ENCODE peak calls at places on chromosome 21, in nine cellular contexts. L, J, X, T, O, N, R, G and C are unnamed samples.

GRCh38 chr21:29342394-29342957 is 43.8 kb downstream of the BACH1 start:
- DNase-seq in L (no peak), J (peak; percentile 38), X (peak; percentile 96), T (peak; percentile 26), O (peak; percentile 98), N (peak; percentile 61), R (no peak), G (no peak), C (no peak)

GRCh38 chr21:46393941-46394818 is 64.5 kb upstream of the DIP2A start:
- DNase-seq in L (no peak), J (no peak), X (no peak), T (no peak), O (peak; percentile 70), N (no peak), R (no peak), G (no peak), C (no peak)

GRCh38 chr21:36747114-36747814 is 48.3 kb downstream of the SIM2 start:
- DNase-seq in L (no peak), J (no peak), X (no peak), T (no peak), O (no peak), N (peak; percentile 27), R (no peak), G (no peak), C (no peak)

GRCh38 chr21:36708512-36709029 is 9.7 kb downstream of the SIM2 start:
- DNase-seq in L (no peak), J (no peak), X (no peak), T (no peak), O (no peak), N (no peak), R (peak; percentile 5), G (no peak), C (no peak)

GRCh38 chr21:43881283-43881682 is 16.3 kb downstream of the AGPAT3 start:
- DNase-seq in L (no peak), J (no peak), X (no peak), T (no peak), O (no peak), N (no peak), R (no peak), G (no peak), C (no peak)

GRCh38 chr21:21682172-21682571 is 684.0 kb downstream of the NCAM2 start:
- DNase-seq in L (no peak), J (no peak), X (no peak), T (no peak), O (peak; percentile 69), N (no peak), R (no peak), G (no peak), C (no peak)

GRCh38 chr21:46459356-46460112 is 843 bp downstream of the DIP2A start:
- DNase-seq in L (no peak), J (no peak), X (no peak), T (no peak), O (peak; percentile 33), N (peak; percentile 32), R (no peak), G (peak; percentile 4), C (peak; percentile 57)

GRCh38 chr21:43778469-43779335 is 2.6 kb upstream of the CSTB start:
- DNase-seq in L (no peak), J (no peak), X (no peak), T (no peak), O (peak; percentile 53), N (peak; percentile 31), R (no peak), G (no peak), C (peak; percentile 72)

GRCh38 chr21:25350056-25350455 is 257.2 kb downstream of the MRPL39 start:
- DNase-seq in L (no peak), J (no peak), X (peak; percentile 26), T (no peak), O (peak; percentile 61), N (no peak), R (no peak), G (no peak), C (peak; percentile 78)

GRCh38 chr21:34528131-34528561 is 16.1 kb upstream of the KCNE1 start:
- DNase-seq in L (no peak), J (no peak), X (no peak), T (no peak), O (peak; percentile 20), N (peak; percentile 25), R (no peak), G (peak; percentile 5), C (no peak)

GRCh38 chr21:19557046-19557445 is 1153.5 kb upstream of the TMPRSS15 start:
- DNase-seq in L (no peak), J (no peak), X (no peak), T (no peak), O (no peak), N (no peak), R (no peak), G (no peak), C (no peak)

GRCh38 chr21:45352621-45353125 is 52.3 kb upstream of the COL18A1 start:
- DNase-seq in L (no peak), J (no peak), X (no peak), T (no peak), O (no peak), N (no peak), R (no peak), G (no peak), C (no peak)

GRCh38 chr21:37146320-37147225 is 73.5 kb downstream of the TTC3 start:
- DNase-seq in L (no peak), J (no peak), X (no peak), T (no peak), O (no peak), N (no peak), R (no peak), G (no peak), C (no peak)

GRCh38 chr21:44054710-44055109 is 42.6 kb downstream of the TRAPPC10 start:
- DNase-seq in L (no peak), J (no peak), X (no peak), T (no peak), O (peak; percentile 65), N (no peak), R (no peak), G (no peak), C (peak; percentile 48)

GRCh38 chr21:46605759-46606426 is 1.0 kb upstream of the S100B start:
- DNase-seq in L (peak; percentile 18), J (peak; percentile 33), X (no peak), T (peak; percentile 28), O (no peak), N (no peak), R (peak; percentile 49), G (peak; percentile 71), C (no peak)

GRCh38 chr21:37166733-37167132 is 93.7 kb downstream of the TTC3 start:
- DNase-seq in L (no peak), J (no peak), X (peak; percentile 19), T (no peak), O (no peak), N (peak; percentile 54), R (no peak), G (no peak), C (no peak)

GRCh38 chr21:20641251-20641650 is 357.0 kb upstream of the NCAM2 start:
- DNase-seq in L (no peak), J (no peak), X (no peak), T (no peak), O (no peak), N (no peak), R (no peak), G (no peak), C (no peak)

GRCh38 chr21:28822882-28823335 is 169.8 kb downstream of the LTN1 start:
- DNase-seq in L (no peak), J (no peak), X (no peak), T (no peak), O (no peak), N (peak; percentile 94), R (no peak), G (no peak), C (no peak)

GRCh38 chr21:41204736-41205135 is 36.8 kb downstream of the BACE2 start:
- DNase-seq in L (no peak), J (no peak), X (no peak), T (no peak), O (no peak), N (no peak), R (no peak), G (no peak), C (no peak)

GRCh38 chr21:15552914-15553491 is 176.8 kb upstream of the USP25 start:
- DNase-seq in L (no peak), J (no peak), X (peak; percentile 9), T (no peak), O (peak; percentile 37), N (peak; percentile 16), R (no peak), G (no peak), C (no peak)

GRCh38 chr21:46634966-46635323 is 529 bp upstream of the PRMT2 start:
- DNase-seq in L (no peak), J (peak; percentile 24), X (peak; percentile 83), T (peak; percentile 19), O (peak; percentile 90), N (peak; percentile 79), R (no peak), G (peak; percentile 70), C (peak; percentile 77)

GRCh38 chr21:25836396-25836795 is 101.6 kb downstream of the GABPA start:
- DNase-seq in L (no peak), J (no peak), X (no peak), T (no peak), O (no peak), N (no peak), R (no peak), G (no peak), C (no peak)

GRCh38 chr21:42101246-42101645 is 30.1 kb downstream of the UMODL1 start:
- DNase-seq in L (no peak), J (no peak), X (no peak), T (no peak), O (no peak), N (no peak), R (no peak), G (no peak), C (no peak)

GRCh38 chr21:35020902-35021301 is 28.2 kb downstream of the RUNX1 start:
- DNase-seq in L (no peak), J (no peak), X (no peak), T (no peak), O (peak; percentile 17), N (no peak), R (no peak), G (no peak), C (no peak)

GRCh38 chr21:34156957-34157356 is 83.6 kb downstream of the MRPS6 start:
- DNase-seq in L (no peak), J (no peak), X (no peak), T (no peak), O (no peak), N (no peak), R (no peak), G (no peak), C (no peak)

GRCh38 chr21:15735409-15735808 is 5.6 kb downstream of the USP25 start:
- DNase-seq in L (no peak), J (no peak), X (no peak), T (no peak), O (no peak), N (no peak), R (no peak), G (no peak), C (no peak)

GRCh38 chr21:41361786-41362604 is at the start of gene MX2:
- DNase-seq in L (peak; percentile 59), J (peak; percentile 53), X (no peak), T (peak; percentile 36), O (peak; percentile 25), N (no peak), R (peak; percentile 63), G (no peak), C (peak; percentile 38)

GRCh38 chr21:17479606-17480005 is 33.2 kb upstream of the CXADR start:
- DNase-seq in L (no peak), J (no peak), X (no peak), T (no peak), O (no peak), N (no peak), R (no peak), G (no peak), C (no peak)

GRCh38 chr21:44995257-44995941 is 55.6 kb downstream of the SLX9 start:
- DNase-seq in L (no peak), J (no peak), X (no peak), T (no peak), O (no peak), N (no peak), R (no peak), G (no peak), C (no peak)

GRCh38 chr21:34706337-34706736 is 37.5 kb downstream of the CLIC6 start:
- DNase-seq in L (no peak), J (no peak), X (no peak), T (no peak), O (no peak), N (no peak), R (no peak), G (no peak), C (no peak)

GRCh38 chr21:31218830-31219608 is 125.0 kb downstream of the TIAM1 start:
- DNase-seq in L (no peak), J (no peak), X (no peak), T (no peak), O (peak; percentile 44), N (no peak), R (no peak), G (no peak), C (peak; percentile 84)